ENCODE peak calls at places on chromosomes 12 and 14, in four cellular contexts. C is HL-60; Y is CD8-positive, alpha-beta T cell; H is cardiac muscle cell. W is an unnamed sample. For H3K27me3, the result is how much of the 10 kb centered on the place peaks cover.

GRCh38 chr14:61459229-61459628 is 137.8 kb downstream of the PRKCH start:
- DNase-seq in Y (no peak), H (no peak), C (no peak), W (no peak)

GRCh38 chr12:63967781-63968180 is 123.3 kb downstream of the SRGAP1 start:
- DNase-seq in Y (no peak), C (no peak), H (no peak), W (no peak)

GRCh38 chr14:68571928-68572525 is 220.8 kb downstream of the ZFP36L1 start:
- DNase-seq in Y (no peak), H (no peak), C (no peak), W (no peak)

GRCh38 chr14:33210304-33210703 is 271.6 kb downstream of the NPAS3 start:
- DNase-seq in Y (no peak), C (no peak), H (peak), W (no peak)

GRCh38 chr14:95513261-95513660 is 3.2 kb downstream of the SYNE3 start:
- DNase-seq in Y (no peak), C (no peak), H (no peak), W (no peak)

GRCh38 chr12:79373896-79374499 is 316.8 kb downstream of the PAWR start:
- DNase-seq in Y (no peak), H (peak), C (no peak), W (no peak)

GRCh38 chr12:29844667-29845066 is 60.9 kb upstream of the TMTC1 start:
- DNase-seq in Y (no peak), C (no peak), H (no peak), W (no peak)

GRCh38 chr14:31371651-31372050 is 48.7 kb downstream of the HEATR5A start:
- DNase-seq in C (peak), H (no peak), Y (no peak), W (no peak)

GRCh38 chr14:34452258-34452822 is 9.7 kb downstream of the SPTSSA start:
- DNase-seq in Y (no peak), H (no peak), C (no peak), W (no peak)

GRCh38 chr12:92810370-92810769 is 107.6 kb downstream of the PLEKHG7 start:
- DNase-seq in Y (no peak), C (no peak), H (no peak), W (no peak)

GRCh38 chr14:70645892-70646291 is 4.2 kb downstream of the TTC9 start:
- DNase-seq in H (no peak), C (no peak), Y (no peak), W (no peak)

GRCh38 chr12:52674416-52674775 is 5.8 kb downstream of the KRT1 start:
- DNase-seq in Y (no peak), C (no peak), H (no peak), W (no peak)

GRCh38 chr12:54933381-54933780 is 51.2 kb downstream of the TESPA1 start:
- DNase-seq in C (no peak), Y (no peak), H (no peak), W (no peak)

GRCh38 chr14:56339855-56340701 is 221.9 kb downstream of the PELI2 start:
- DNase-seq in Y (peak), C (peak), H (peak), W (peak)

GRCh38 chr14:72621387-72622065 is 272.4 kb downstream of the DPF3 start:
- DNase-seq in H (no peak), C (no peak), Y (no peak), W (no peak)

GRCh38 chr12:14884458-14884878 is 1.2 kb downstream of the MGP start:
- DNase-seq in Y (peak), C (peak), H (peak), W (peak)

GRCh38 chr14:102775855-102776760 is 1.1 kb upstream of the TRAF3 start:
- DNase-seq in Y (no peak), H (peak), C (no peak), W (peak)

GRCh38 chr14:29926228-29926627 is 1.4 kb downstream of the PRKD1 start:
- DNase-seq in H (peak), C (no peak), Y (no peak), W (no peak)

GRCh38 chr12:122226366-122227222 is 742 bp upstream of the DIABLO start:
- DNase-seq in C (no peak), H (no peak), Y (no peak), W (no peak)

GRCh38 chr12:93889516-93890202 is 212.5 kb downstream of the CRADD start:
- DNase-seq in H (no peak), Y (no peak), C (peak), W (no peak)

GRCh38 chr12:116539361-116539771 is 19.8 kb upstream of the MAP1LC3B2 start:
- DNase-seq in Y (no peak), C (no peak), H (no peak), W (no peak)

GRCh38 chr14:60183724-60184596 is 18.8 kb upstream of the DHRS7 start:
- DNase-seq in H (peak), C (no peak), Y (no peak), W (no peak)

GRCh38 chr14:32985881-32986280 is 47.2 kb downstream of the NPAS3 start:
- DNase-seq in C (no peak), Y (no peak), H (no peak), W (no peak)

GRCh38 chr12:108414021-108414420 is 74.9 kb upstream of the CMKLR1 start:
- DNase-seq in C (no peak), Y (no peak), H (no peak), W (no peak)

GRCh38 chr12:120742207-120742536 is 16.5 kb downstream of the ACADS start:
- DNase-seq in H (no peak), Y (no peak), C (no peak), W (no peak)

GRCh38 chr12:5648692-5649338 is 216.9 kb downstream of the NTF3 start:
- DNase-seq in Y (no peak), C (no peak), H (peak), W (no peak)

GRCh38 chr12:68481181-68481941 is 129.3 kb upstream of the RAP1B start:
- DNase-seq in C (no peak), H (no peak), Y (no peak), W (no peak)

GRCh38 chr12:82479511-82479910 is 121.2 kb downstream of the METTL25 start:
- DNase-seq in C (no peak), Y (no peak), H (no peak), W (no peak)

GRCh38 chr14:106039400-106039799 is 513.0 kb downstream of the TMEM121 start:
- DNase-seq in C (no peak), Y (peak), H (no peak), W (no peak)

GRCh38 chr12:26226119-26226518 is 30.7 kb downstream of the SSPN start:
- DNase-seq in C (no peak), Y (no peak), H (no peak), W (no peak)

GRCh38 chr12:26227376-26227775 is 32.0 kb downstream of the SSPN start:
- DNase-seq in C (no peak), H (no peak), Y (no peak), W (no peak)

GRCh38 chr12:26224657-26225056 is 29.3 kb downstream of the SSPN start:
- DNase-seq in H (no peak), C (no peak), Y (no peak), W (no peak)

GRCh38 chr12:26229910-26230309 is 34.5 kb downstream of the SSPN start:
- DNase-seq in H (no peak), Y (no peak), C (no peak), W (no peak)

DNA sequence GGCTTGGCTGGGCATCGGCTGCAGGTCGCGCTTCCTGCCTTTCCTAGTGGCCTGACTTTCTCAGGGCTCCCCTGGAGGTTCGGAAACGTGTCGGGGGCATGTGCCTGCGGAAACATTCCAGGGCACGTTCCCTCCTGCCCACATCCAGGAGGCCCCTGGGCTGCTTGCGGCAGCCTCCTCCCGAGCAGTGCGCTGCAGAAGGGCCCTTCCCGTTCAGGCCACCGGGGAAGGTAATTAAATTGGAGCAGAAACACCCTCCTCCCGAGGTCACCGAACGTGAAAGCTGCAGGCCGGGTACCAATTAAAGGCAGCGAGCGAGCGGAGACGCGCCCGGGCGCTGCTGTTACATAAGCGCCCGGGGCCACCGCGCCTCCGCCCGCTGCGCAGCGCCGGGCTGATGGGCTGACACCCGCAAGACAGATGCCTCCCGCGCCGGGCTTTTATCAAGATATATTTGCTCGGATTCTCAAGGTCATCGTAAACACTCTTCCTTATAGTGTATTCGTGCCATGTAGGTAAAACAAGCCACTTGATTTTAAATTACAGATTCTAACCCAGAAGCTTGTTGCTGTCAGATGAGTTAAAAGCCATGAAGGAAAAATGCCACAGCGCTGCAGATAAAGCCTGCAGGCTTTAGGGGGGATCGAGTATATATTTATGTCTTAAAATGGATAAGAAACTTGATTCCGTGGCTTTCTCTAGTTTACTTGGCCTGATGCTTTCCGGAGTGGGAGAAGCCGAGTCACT is 31.4 kb downstream of the SSPN start:
- DNase-seq in Y (no peak), H (peak), C (peak), W (no peak)
- H3K27ac ChIP-seq in Y (no peak), H (no peak), C (no peak), W (no peak)

DNA sequence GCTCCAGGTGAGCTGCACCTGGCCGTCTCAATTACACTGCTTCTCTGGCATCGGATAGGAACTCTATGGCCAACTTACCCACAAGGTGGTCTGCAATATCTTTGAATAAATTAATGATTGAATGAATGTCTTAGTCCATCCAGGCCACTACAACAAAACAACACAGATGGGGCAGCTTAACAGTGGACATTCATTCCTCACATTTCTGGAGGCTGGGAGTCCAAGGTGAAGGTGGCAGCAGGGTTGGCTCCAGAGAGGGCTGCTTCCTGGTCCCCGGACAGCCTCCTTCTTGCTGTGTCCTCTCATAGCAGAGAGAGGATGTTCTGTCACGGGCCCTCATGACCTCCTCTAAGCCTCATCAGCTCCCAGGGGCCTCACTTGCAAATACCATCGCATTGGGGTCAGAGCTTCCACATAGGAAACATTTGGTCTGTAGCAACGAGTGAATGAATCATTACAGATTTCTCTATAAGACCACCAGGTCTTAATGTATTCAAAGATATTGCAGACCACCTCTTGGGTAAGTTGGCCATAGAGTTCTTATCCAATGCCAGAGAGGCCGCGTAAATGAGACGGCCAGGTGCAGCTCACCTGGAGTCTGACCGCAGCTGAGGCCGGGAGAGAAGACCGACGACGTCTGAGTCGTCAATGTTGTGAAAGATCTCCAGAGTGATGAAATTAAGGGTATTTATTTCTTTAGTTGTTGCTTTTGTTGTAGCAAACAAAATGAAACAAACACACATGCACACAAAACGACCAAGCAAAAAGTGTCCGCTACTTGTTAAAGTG is 182.7 kb upstream of the C14orf180 start:
- DNase-seq in H (no peak), Y (no peak), C (no peak), W (no peak)
- H3K27me3 ChIP-seq in H (under half), Y (under half), C (under half), W (under half)

GRCh38 chr14:91273273-91273884 is 28.9 kb upstream of the GPR68 start:
- DNase-seq in H (no peak), Y (no peak), C (no peak), W (no peak)
- H3K27ac ChIP-seq in H (no peak), Y (no peak), C (no peak), W (no peak)

GRCh38 chr14:99231850-99232401 is 40.1 kb downstream of the BCL11B start:
- DNase-seq in H (peak), Y (peak), C (no peak), W (peak)
- H3K27me3 ChIP-seq in H (under half), Y (under half), C (under half), W (under half)

GRCh38 chr14:100321473-100322137 is 1.5 kb upstream of the SLC25A47 start:
- DNase-seq in H (no peak), Y (no peak), C (no peak), W (no peak)
- H3K27ac ChIP-seq in H (no peak), Y (no peak), C (no peak), W (no peak)

DNA sequence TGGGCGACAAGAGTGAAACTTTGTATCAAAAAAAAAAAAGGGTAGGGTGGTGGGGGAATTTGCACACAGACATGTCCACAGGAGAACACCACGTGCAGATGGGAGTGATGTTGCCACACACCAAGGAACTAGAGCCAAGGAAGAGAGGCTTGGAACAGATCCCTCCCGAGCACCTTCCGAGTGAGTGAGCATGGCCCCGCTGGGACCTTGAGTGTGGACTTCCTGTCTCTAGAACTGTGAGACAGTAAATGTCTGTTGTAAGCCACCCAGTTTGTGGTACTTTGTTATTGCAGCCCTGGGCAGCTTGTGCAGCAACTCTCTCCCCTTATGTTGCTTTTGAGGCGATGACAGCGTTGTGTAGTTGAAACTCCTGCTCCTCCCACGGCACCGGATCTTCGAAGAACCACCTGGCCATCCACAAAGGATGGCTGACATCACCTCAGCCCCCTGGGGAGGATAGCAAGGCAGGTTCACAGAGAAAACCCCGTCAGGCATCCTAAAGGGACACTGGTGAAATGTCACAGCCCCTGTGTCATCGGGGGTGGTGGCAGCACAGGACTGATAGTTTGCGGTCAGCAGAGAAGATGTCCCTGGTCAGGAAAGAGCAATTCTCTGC is 54.7 kb upstream of the PLEKHG3 start:
- DNase-seq in H (no peak), Y (no peak), C (no peak), W (no peak)
- H3K27me3 ChIP-seq in H (under half), Y (under half), C (under half), W (under half)

GRCh38 chr14:81198651-81199050 is 22.1 kb downstream of the GTF2A1 start:
- DNase-seq in Y (no peak), C (no peak), H (no peak), W (no peak)

GRCh38 chr14:81193924-81194633 is 26.7 kb downstream of the GTF2A1 start:
- DNase-seq in C (no peak), H (no peak), Y (no peak), W (no peak)

GRCh38 chr14:81200041-81200440 is 20.7 kb downstream of the GTF2A1 start:
- DNase-seq in Y (no peak), C (no peak), H (no peak), W (no peak)

DNA sequence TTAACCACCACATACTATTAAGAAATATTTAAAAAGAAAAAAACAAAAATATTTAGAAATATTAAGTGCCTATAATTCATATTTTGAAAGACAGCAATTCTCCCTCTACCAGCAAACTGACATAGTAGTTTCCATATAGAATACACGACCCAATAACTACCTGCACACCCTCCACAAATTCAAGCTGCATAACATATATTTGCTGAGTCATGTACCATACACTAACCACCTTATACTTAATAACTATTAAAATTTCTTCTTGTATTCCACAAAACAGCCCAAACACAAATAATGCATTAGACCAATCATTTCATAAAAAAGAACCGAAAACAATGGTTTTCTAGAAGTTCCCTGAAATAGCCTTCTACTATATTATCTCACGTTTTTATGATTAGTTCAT is 21.7 kb downstream of the GTF2A1 start:
- DNase-seq in Y (no peak), C (no peak), H (no peak), W (no peak)
- H3K27ac ChIP-seq in Y (no peak), C (no peak), H (no peak), W (no peak)

GRCh38 chr12:66679441-66680069 is 679 bp upstream of the GRIP1 start:
- DNase-seq in Y (no peak), H (no peak), C (no peak), W (no peak)
- H3K27me3 ChIP-seq in Y (under half), H (under half), C (under half), W (under half)

GRCh38 chr12:101004891-101005290 is 205.1 kb downstream of the SLC5A8 start:
- DNase-seq in C (no peak), Y (no peak), H (no peak), W (no peak)
- H3K27ac ChIP-seq in C (no peak), Y (no peak), H (no peak), W (no peak)